ENCODE peak calls at places on chromosomes 5 and 9, in four cellular contexts. R is Peyer's patch, B is activated B cell treated with CpG ODN at 0.5 μM for 24 hours, T is epithelial cell of esophagus. A is an unnamed sample.

GRCh38 chr5:109691248-109691574 is 1.5 kb downstream of the MAN2A1 start:
- DNase-seq in R (no peak), B (no peak), T (no peak), A (no peak)

GRCh38 chr5:122508623-122509022 is 196.6 kb downstream of the SNCAIP start:
- DNase-seq in T (no peak), R (no peak), B (no peak), A (no peak)

GRCh38 chr9:13863112-13863511 is 450.8 kb downstream of the NFIB start:
- DNase-seq in B (no peak), T (no peak), R (no peak), A (no peak)

GRCh38 chr5:145980257-145980656 is 43.9 kb downstream of the SH3RF2 start:
- DNase-seq in R (no peak), T (no peak), B (no peak), A (no peak)

GRCh38 chr5:111783537-111783936 is 26.5 kb upstream of the NREP start:
- DNase-seq in T (peak), R (no peak), B (no peak), A (no peak)

GRCh38 chr5:39284552-39284951 is 65.2 kb upstream of the FYB1 start:
- DNase-seq in T (no peak), B (no peak), R (no peak), A (no peak)

GRCh38 chr9:110123364-110124095 is 84.4 kb downstream of the C9orf152 start:
- DNase-seq in T (no peak), B (no peak), R (no peak), A (no peak)

GRCh38 chr9:114371343-114371985 is 16.3 kb downstream of the AKNA start:
- DNase-seq in R (no peak), B (no peak), T (no peak), A (no peak)

GRCh38 chr9:137255448-137256114 is 454 bp downstream of the NELFB start:
- DNase-seq in R (peak), T (peak), B (no peak), A (no peak)

GRCh38 chr5:129781594-129781993 is 33.7 kb downstream of the MINAR2 start:
- DNase-seq in T (no peak), R (no peak), B (no peak), A (no peak)

GRCh38 chr9:134988706-134989105 is 71.0 kb upstream of the FCN1 start:
- DNase-seq in R (no peak), B (no peak), T (no peak), A (no peak)

GRCh38 chr9:20315672-20316071 is 306.6 kb downstream of the MLLT3 start:
- DNase-seq in B (no peak), T (peak), R (no peak), A (no peak)

GRCh38 chr9:90012825-90013425 is 408.1 kb downstream of the GADD45G start:
- DNase-seq in T (no peak), B (no peak), R (no peak), A (no peak)

GRCh38 chr5:90017236-90017635 is 392.3 kb downstream of the CETN3 start:
- DNase-seq in B (no peak), R (no peak), T (no peak), A (no peak)

GRCh38 chr9:134628354-134628736 is 13.3 kb upstream of the COL5A1 start:
- DNase-seq in T (no peak), R (no peak), B (no peak), A (no peak)

GRCh38 chr5:141172381-141173204 is at the start of gene PCDHB7:
- DNase-seq in T (peak), R (no peak), B (no peak), A (no peak)

GRCh38 chr9:117224676-117225075 is 190.2 kb downstream of the ASTN2 start:
- DNase-seq in T (no peak), B (no peak), R (no peak), A (no peak)

GRCh38 chr5:42108468-42108867 is 183.4 kb downstream of the FBXO4 start:
- DNase-seq in R (no peak), T (peak), B (no peak), A (no peak)

GRCh38 chr5:166845044-166845443 is 1446.4 kb upstream of the WWC1 start:
- DNase-seq in R (no peak), T (peak), B (no peak), A (no peak)

GRCh38 chr5:8861764-8862163 is 684.1 kb downstream of the SEMA5A start:
- DNase-seq in T (no peak), R (no peak), B (no peak), A (no peak)

GRCh38 chr9:108588246-108588645 is 267.5 kb downstream of the ACTL7B start:
- DNase-seq in T (no peak), B (no peak), R (no peak), A (no peak)

GRCh38 chr5:158943057-158943456 is 156.7 kb downstream of the EBF1 start:
- DNase-seq in B (no peak), T (peak), R (no peak), A (peak)

GRCh38 chr9:79912641-79913040 is 340.9 kb downstream of the TLE4 start:
- DNase-seq in R (no peak), B (no peak), T (no peak), A (no peak)

GRCh38 chr5:16932401-16932800 is 3.7 kb downstream of the MYO10 start:
- DNase-seq in T (no peak), R (no peak), B (no peak), A (no peak)

GRCh38 chr9:4617752-4618151 is 44.3 kb upstream of the PLPP6 start:
- DNase-seq in B (no peak), R (no peak), T (no peak), A (no peak)

GRCh38 chr5:110333384-110333783 is 393.1 kb downstream of the TMEM232 start:
- DNase-seq in R (no peak), B (no peak), T (peak), A (no peak)

GRCh38 chr9:105103776-105104175 is 140.7 kb upstream of the SLC44A1 start:
- DNase-seq in R (no peak), B (no peak), T (peak), A (no peak)

GRCh38 chr9:97487880-97488279 is 13.6 kb upstream of the TMOD1 start:
- DNase-seq in B (no peak), T (no peak), R (no peak), A (no peak)

GRCh38 chr9:97484134-97484533 is 17.3 kb upstream of the TMOD1 start:
- DNase-seq in T (no peak), R (no peak), B (no peak), A (no peak)

GRCh38 chr9:97491216-97491999 is 10.1 kb upstream of the TMOD1 start:
- DNase-seq in T (no peak), R (no peak), B (no peak), A (no peak)

DNA sequence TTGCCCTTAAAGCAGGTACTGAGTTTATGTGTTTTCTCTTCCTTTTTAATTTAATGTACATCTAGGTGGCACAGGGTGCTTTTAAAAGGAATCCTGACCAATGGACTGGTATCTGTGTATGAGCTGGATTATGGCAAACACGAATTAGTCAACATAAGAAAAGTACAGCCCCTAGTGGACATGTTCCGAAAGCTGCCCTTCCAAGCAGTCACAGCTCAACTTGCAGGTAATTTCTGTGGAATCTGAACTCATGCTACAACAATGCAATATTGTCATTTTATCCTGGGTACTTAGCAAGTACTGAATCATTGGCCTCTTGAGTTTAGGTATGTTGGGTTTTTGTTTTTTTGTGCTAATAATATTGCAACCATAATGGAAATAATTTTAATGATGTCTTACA is 14.4 kb upstream of the TMOD1 start:
- DNase-seq in R (no peak), T (peak), B (no peak), A (no peak)
- TF ChIP-seq CTCF in R (no peak), T (peak), B (no peak), A (no peak)

GRCh38 chr9:99012957-99013512 is 69.3 kb downstream of the COL15A1 start:
- DNase-seq in B (no peak), R (no peak), T (peak), A (no peak)
- TF ChIP-seq CTCF in B (no peak), R (no peak), T (no peak), A (no peak)

GRCh38 chr5:96413028-96413427 is 20.0 kb downstream of the PCSK1 start:
- DNase-seq in T (peak), R (no peak), B (no peak), A (no peak)
- TF ChIP-seq CTCF in T (no peak), R (no peak), B (no peak), A (no peak)

GRCh38 chr9:16718952-16719351 is 151.5 kb downstream of the BNC2 start:
- DNase-seq in R (no peak), B (no peak), T (no peak), A (no peak)
- TF ChIP-seq CTCF in R (no peak), B (no peak), T (no peak), A (no peak)

DNA sequence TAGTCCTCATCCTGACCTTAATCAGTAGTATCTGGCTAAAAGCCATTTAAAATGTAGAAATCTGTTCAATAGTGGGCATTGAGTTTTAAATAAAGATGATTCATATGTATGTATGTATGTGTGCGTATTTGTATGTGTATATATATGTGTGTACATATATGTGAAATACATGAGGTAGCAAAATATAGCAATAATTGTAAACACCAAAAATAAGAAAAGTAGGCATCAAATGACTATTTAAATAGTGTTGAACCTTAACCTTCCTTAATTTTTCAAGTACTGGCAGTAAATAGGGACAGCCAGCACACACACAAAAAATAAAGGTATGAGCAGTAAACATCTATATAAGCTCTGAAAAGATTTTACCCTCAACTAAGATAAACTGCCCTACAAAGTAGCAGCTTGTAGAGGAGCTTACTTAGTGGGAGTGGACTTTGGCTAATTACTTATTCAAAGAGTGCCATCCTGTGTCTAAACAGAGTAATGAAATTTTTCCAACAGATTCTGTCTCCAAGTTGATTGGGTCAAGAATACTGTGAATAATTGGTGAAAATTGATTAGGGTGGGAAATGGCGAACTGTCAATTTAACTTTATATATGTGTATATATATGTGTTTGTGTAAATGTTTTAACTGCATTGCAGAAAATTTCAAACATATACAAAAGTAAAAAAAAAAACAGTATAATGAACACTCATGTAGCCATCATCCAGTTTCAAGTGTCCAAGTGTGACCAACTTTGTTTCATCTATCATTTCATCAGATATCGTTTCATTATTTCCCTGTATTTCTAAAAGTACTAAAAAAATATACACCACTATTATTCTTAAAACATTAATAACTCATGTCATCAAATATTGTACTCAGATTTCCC is 2.0 kb upstream of the ADAMTS6 start:
- DNase-seq in B (no peak), R (no peak), T (peak), A (no peak)
- TF ChIP-seq CTCF in B (no peak), R (peak), T (peak), A (no peak)

DNA sequence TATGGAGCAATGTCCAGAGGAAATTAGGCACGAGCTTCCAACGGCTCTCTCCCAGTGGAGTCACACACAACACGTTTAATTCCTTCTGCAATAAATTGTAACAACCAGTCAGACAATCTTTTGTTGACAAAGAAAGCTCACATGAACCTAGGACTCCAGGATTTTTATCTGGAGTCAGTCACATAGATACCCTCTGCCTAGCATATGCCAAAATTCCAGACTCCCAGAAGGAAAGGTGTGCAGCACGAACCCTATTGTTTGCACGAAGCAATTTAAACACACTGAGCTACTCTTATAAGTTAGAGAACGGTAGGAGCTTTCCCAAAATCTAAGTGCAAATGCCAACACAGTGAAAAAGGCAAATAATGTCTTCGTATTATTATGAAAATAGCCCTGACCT is 67.1 kb downstream of the TEX10 start:
- DNase-seq in T (no peak), R (no peak), B (no peak), A (no peak)
- TF ChIP-seq CTCF in T (no peak), R (no peak), B (no peak), A (no peak)

A was measured in omental fat pad.